ENCODE peak calls at places on chromosomes 4 and X, in nine cellular contexts. T, O, E, I, Q, F, D, Y and P are unnamed samples.

GRCh38 chr4:114317564-114317963 is 281.0 kb upstream of the UGT8 start:
- DNase-seq in Q (no peak), Y (no peak), T (no peak), O (no peak), D (no peak), E (no peak), I (no peak), F (no peak), P (no peak)

GRCh38 chr4:74018771-74019170 is 19.7 kb downstream of the CXCL3 start:
- DNase-seq in I (no peak), Q (no peak), T (no peak), O (no peak), Y (no peak), E (no peak), D (no peak), F (no peak), P (no peak)

GRCh38 chr4:163614866-163615265 is 120.4 kb downstream of the TMA16 start:
- DNase-seq in T (no peak), Q (no peak), Y (no peak), O (no peak), D (no peak), E (no peak), F (no peak), I (no peak), P (no peak)

GRCh38 chr4:54098375-54098774 is 1.6 kb upstream of the GSX2 start:
- DNase-seq in E (no peak), F (no peak), D (no peak), O (no peak), T (no peak), Q (no peak), Y (no peak), I (no peak), P (no peak)

GRCh38 chr4:47930971-47931804 is 16.8 kb upstream of the NFXL1 start:
- DNase-seq in E (peak), D (no peak), O (no peak), T (no peak), Q (no peak), F (no peak), I (no peak), Y (peak), P (no peak)

GRCh38 chr4:93730251-93730650 is 98.3 kb upstream of the ATOH1 start:
- DNase-seq in O (no peak), Y (no peak), E (no peak), F (no peak), Q (no peak), I (no peak), D (peak), T (no peak), P (no peak)

GRCh38 chr4:155807021-155807420 is 48.2 kb downstream of the GUCY1B1 start:
- DNase-seq in D (no peak), Y (no peak), F (no peak), Q (no peak), I (no peak), T (no peak), E (peak), O (peak), P (no peak)

GRCh38 chr4:108649863-108650211 is 562 bp upstream of the OSTC start:
- DNase-seq in Y (no peak), Q (no peak), I (no peak), T (no peak), D (no peak), F (no peak), O (no peak), E (no peak), P (no peak)

GRCh38 chr4:70902577-70903281 is 560 bp downstream of the MOB1B start:
- DNase-seq in O (no peak), E (peak), Y (no peak), F (no peak), D (no peak), T (no peak), Q (no peak), I (peak), P (peak)

GRCh38 chr4:157172011-157172410 is 48.5 kb upstream of the GRIA2 start:
- DNase-seq in T (no peak), D (no peak), Q (no peak), I (no peak), F (no peak), O (no peak), Y (no peak), E (peak), P (no peak)

GRCh38 chrX:130110379-130111219 is at the start of gene ELF4:
- DNase-seq in Y (peak), D (peak), T (peak), E (peak), F (peak), I (peak), O (no peak), Q (no peak), P (peak)

GRCh38 chrX:71911023-71911730 is 532 bp downstream of the NHSL2 start:
- DNase-seq in D (peak), Q (no peak), F (peak), O (no peak), E (peak), I (peak), Y (no peak), T (no peak), P (peak)

GRCh38 chrX:10631416-10632145 is 11.2 kb upstream of the MID1 start:
- DNase-seq in F (no peak), Q (no peak), O (no peak), D (no peak), E (no peak), Y (no peak), I (no peak), T (peak), P (no peak)

GRCh38 chrX:39953027-39953426 is 144.7 kb downstream of the BCOR start:
- DNase-seq in F (no peak), E (no peak), Q (no peak), Y (no peak), D (no peak), T (no peak), O (no peak), I (no peak), P (no peak)